ENCODE peak calls at places on chromosomes 7 and 10, in seven cellular contexts. B is A549, F is AG04450, Y is cardiac muscle cell, R is HFF-Myc, E is brain microvascular endothelial cell, C is fibroblast of the aortic adventitia. J is an unnamed sample.

GRCh38 chr10:51832652-51833383 is 133.4 kb upstream of the CSTF2T start:
- DNase-seq in Y (no peak), B (peak), R (peak), F (peak), C (peak), E (peak), J (peak)

GRCh38 chr10:6208781-6209235 is 6.1 kb downstream of the PFKFB3 start:
- DNase-seq in C (no peak), Y (no peak), B (peak), F (no peak), R (no peak), E (no peak), J (no peak)

GRCh38 chr10:76080406-76080805 is 649.0 kb downstream of the LRMDA start:
- DNase-seq in F (peak), B (no peak), Y (no peak), E (peak), C (peak), R (peak), J (peak)

GRCh38 chr7:15280078-15280734 is 281.6 kb downstream of the AGMO start:
- DNase-seq in Y (no peak), C (peak), F (no peak), R (no peak), B (no peak), E (no peak), J (no peak)

GRCh38 chr7:21941570-21942224 is 4.0 kb downstream of the CDCA7L start:
- DNase-seq in F (no peak), E (no peak), C (peak), R (no peak), Y (no peak), B (no peak), J (no peak)

GRCh38 chr7:158751743-158752142 is 47.1 kb upstream of the NCAPG2 start:
- DNase-seq in E (no peak), R (no peak), Y (no peak), F (no peak), B (no peak), C (no peak), J (no peak)

GRCh38 chr10:97779975-97780374 is 8.2 kb upstream of the SFRP5 start:
- DNase-seq in E (no peak), C (no peak), F (no peak), Y (no peak), R (no peak), B (no peak), J (no peak)

GRCh38 chr7:18530224-18531179 is 35.0 kb downstream of the HDAC9 start:
- DNase-seq in R (no peak), C (no peak), B (no peak), Y (no peak), F (no peak), E (no peak), J (no peak)

GRCh38 chr10:63711866-63712716 is 190.9 kb downstream of the REEP3 start:
- DNase-seq in C (peak), B (peak), F (peak), Y (no peak), R (peak), E (peak), J (peak)

GRCh38 chr10:12419279-12419847 is 70.0 kb downstream of the CAMK1D start:
- DNase-seq in R (peak), E (peak), Y (no peak), F (peak), B (peak), C (peak), J (peak)

GRCh38 chr7:79096361-79096805 is 357.1 kb downstream of the MAGI2 start:
- DNase-seq in R (no peak), C (peak), B (no peak), E (peak), Y (no peak), F (no peak), J (no peak)

GRCh38 chr10:85598646-85599045 is 767.9 kb downstream of the GRID1 start:
- DNase-seq in R (no peak), F (no peak), C (no peak), B (no peak), E (no peak), Y (no peak), J (no peak)

GRCh38 chr10:26869528-26869927 is 8.8 kb upstream of the ABI1 start:
- DNase-seq in E (no peak), Y (no peak), R (no peak), C (peak), B (no peak), F (no peak), J (no peak)

GRCh38 chr7:25028370-25028971 is 48.5 kb upstream of the OSBPL3 start:
- DNase-seq in Y (no peak), F (peak), E (peak), C (peak), B (peak), R (peak), J (peak)

GRCh38 chr10:79446451-79447020 is 1.1 kb upstream of the ZCCHC24 start:
- DNase-seq in R (no peak), C (no peak), F (no peak), Y (peak), E (no peak), B (no peak), J (no peak)

GRCh38 chr7:131533566-131534561 is 22.6 kb downstream of the PODXL start:
- DNase-seq in F (no peak), B (no peak), Y (no peak), R (no peak), C (no peak), E (no peak), J (no peak)

GRCh38 chr7:111593343-111593742 is 31.1 kb upstream of the IMMP2L start:
- DNase-seq in Y (no peak), R (no peak), C (no peak), F (no peak), E (no peak), B (no peak), J (no peak)

GRCh38 chr10:22900841-22901601 is 26.8 kb upstream of the ARMC3 start:
- DNase-seq in Y (no peak), B (no peak), F (no peak), E (no peak), C (no peak), R (no peak), J (no peak)

GRCh38 chr7:103889451-103889850 is 100.0 kb downstream of the RELN start:
- DNase-seq in Y (no peak), F (no peak), C (no peak), R (no peak), B (no peak), E (no peak), J (no peak)

GRCh38 chr7:33761440-33762080 is 143.8 kb upstream of the BMPER start:
- DNase-seq in R (no peak), F (no peak), Y (no peak), C (no peak), E (no peak), B (no peak), J (no peak)

GRCh38 chr10:132078746-132079345 is 13.1 kb downstream of the JAKMIP3 start:
- DNase-seq in R (no peak), F (no peak), C (no peak), B (no peak), Y (no peak), E (no peak), J (no peak)

GRCh38 chr10:119116326-119116951 is 12.5 kb downstream of the DENND10 start:
- DNase-seq in F (no peak), Y (no peak), E (no peak), R (no peak), C (no peak), B (no peak), J (no peak)

GRCh38 chr7:99409192-99409572 is 413 bp downstream of the BUD31 start:
- DNase-seq in R (no peak), C (no peak), Y (peak), B (no peak), F (no peak), E (no peak), J (no peak)

GRCh38 chr7:87156709-87157108 is 4.5 kb downstream of the DMTF1 start:
- DNase-seq in E (no peak), F (no peak), C (peak), Y (no peak), R (no peak), B (no peak), J (no peak)

DNA sequence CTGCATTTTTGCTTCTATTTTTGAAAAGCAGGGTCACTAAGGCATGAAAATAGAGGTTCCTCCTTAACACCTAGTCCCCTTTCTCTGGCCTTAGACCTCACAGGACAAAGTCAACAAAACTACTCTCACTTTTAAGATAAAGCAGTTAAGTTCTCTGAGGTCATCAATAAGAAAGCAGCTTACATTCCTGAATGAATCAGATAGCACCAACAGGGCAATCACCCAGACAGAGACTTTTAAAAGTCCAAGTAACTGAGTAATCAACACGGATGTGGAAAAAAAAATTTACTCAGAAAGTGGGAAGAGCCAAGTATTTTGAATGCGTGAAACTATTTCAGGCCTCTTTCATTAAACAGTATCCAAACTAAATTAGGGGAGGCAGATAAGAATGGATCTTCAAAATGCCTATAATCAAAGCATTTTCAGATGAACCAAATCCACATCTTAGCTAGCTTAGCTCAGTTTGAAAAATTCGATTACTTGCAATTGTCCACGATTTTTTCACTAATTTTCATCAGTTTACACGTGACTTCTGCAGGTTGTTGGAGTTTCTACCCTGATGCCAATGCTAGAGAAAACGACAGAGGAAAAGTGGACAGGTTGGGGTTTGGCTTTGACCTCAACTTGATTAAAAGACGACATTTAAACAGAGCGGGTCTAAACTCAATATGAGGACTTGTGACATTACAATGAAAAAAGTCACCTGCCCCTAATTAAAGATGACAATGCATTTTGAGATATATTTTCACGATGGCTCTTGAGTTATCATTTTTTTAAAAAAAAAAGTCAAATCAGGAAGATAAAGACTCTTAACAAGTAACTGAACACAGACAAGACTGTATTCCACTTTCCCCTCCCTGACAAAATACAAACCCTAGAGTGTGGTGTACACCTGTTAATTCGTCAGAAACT is 1.6 kb downstream of the BEND7 start:
- DNase-seq in Y (no peak), R (no peak), F (no peak), B (peak), C (peak), E (peak), J (peak)
- TF ChIP-seq CTCF in Y (no peak), R (no peak), F (no peak), B (no peak), C (no peak), E (no peak), J (no peak)

GRCh38 chr10:43355749-43356371 is 15.6 kb upstream of the FXYD4 start:
- DNase-seq in F (no peak), C (peak), B (peak), E (peak), R (no peak), Y (no peak), J (no peak)

GRCh38 chr10:43354879-43355380 is 16.5 kb upstream of the FXYD4 start:
- DNase-seq in R (no peak), C (no peak), B (no peak), F (no peak), E (no peak), Y (no peak), J (no peak)

GRCh38 chr10:43362191-43362839 is 9.1 kb upstream of the FXYD4 start:
- DNase-seq in Y (peak), E (peak), R (peak), C (peak), F (peak), B (peak), J (peak)

GRCh38 chr10:43361532-43362190 is 9.8 kb upstream of the FXYD4 start:
- DNase-seq in Y (no peak), F (no peak), C (no peak), B (no peak), E (no peak), R (no peak), J (no peak)

DNA sequence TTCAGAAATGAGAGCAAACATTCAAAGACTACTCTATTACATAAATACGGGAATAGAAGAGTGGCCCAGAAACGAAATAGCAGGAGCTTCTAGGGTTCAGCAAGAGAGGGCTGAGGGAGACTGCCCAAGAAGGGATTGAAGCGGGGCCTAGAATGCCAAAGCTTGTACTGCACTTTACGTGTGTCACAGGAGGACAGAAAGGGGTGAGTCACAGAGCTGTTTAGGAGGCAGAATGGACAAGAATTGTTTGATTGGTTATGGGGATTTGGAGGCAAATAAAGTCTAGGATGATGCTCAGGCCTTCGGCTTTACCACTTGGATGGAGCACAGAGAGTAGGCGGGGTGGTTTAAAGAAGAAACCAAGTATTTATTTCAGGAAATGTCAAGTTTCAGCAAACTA is 11.3 kb upstream of the FXYD4 start:
- DNase-seq in E (no peak), R (no peak), F (no peak), B (no peak), C (no peak), Y (no peak), J (no peak)
- H3K4me3 ChIP-seq in E (no peak), R (no peak), F (no peak), B (no peak), C (no peak), Y (no peak), J (no peak)

GRCh38 chr7:47572939-47573757 is 8.8 kb downstream of the TNS3 start:
- DNase-seq in F (no peak), R (no peak), Y (no peak), B (peak), C (no peak), E (no peak), J (no peak)

GRCh38 chr7:47570649-47571050 is 11.3 kb downstream of the TNS3 start:
- DNase-seq in C (peak), E (no peak), Y (no peak), R (no peak), F (no peak), B (no peak), J (no peak)

GRCh38 chr7:47573758-47574472 is 8.0 kb downstream of the TNS3 start:
- DNase-seq in Y (no peak), B (peak), R (peak), F (no peak), E (no peak), C (peak), J (peak)

GRCh38 chr7:47571355-47572100 is 10.4 kb downstream of the TNS3 start:
- DNase-seq in C (peak), B (peak), E (peak), R (no peak), F (peak), Y (peak), J (peak)

DNA sequence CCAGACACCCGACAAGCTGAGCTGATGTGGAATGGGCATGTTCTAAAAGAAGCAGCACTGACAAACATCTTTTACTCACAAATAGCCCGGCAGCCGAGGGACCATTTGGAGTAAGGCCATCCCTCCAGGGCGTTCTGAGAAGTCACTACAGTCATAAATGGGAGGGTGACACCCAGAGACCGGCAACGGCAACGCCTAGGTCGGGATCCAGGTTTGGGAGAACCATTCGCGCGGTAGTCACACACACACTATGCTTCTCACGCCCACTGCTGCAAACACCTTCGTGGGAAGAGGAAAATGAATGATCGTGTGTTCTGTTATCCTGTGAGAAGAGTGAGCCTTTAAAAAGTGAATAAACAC is 9.8 kb downstream of the TNS3 start:
- DNase-seq in R (no peak), B (no peak), E (no peak), Y (no peak), C (no peak), F (no peak), J (no peak)
- TF ChIP-seq CTCF in R (no peak), B (no peak), E (no peak), Y (no peak), C (no peak), F (no peak), J (no peak)

GRCh38 chr7:149688836-149689590 is 84.4 kb downstream of the ZNF467 start:
- DNase-seq in R (no peak), E (no peak), Y (no peak), C (peak), F (no peak), B (no peak), J (no peak)

GRCh38 chr7:149692557-149692982 is 80.8 kb downstream of the ZNF467 start:
- DNase-seq in C (no peak), R (no peak), B (no peak), F (no peak), E (no peak), Y (peak), J (no peak)

GRCh38 chr7:149690688-149691446 is 82.5 kb downstream of the ZNF467 start:
- DNase-seq in E (peak), B (peak), Y (peak), F (no peak), C (peak), R (peak), J (no peak)

GRCh38 chr7:149689591-149689845 is 83.9 kb downstream of the ZNF467 start:
- DNase-seq in C (peak), E (no peak), Y (no peak), B (no peak), R (no peak), F (no peak), J (no peak)

DNA sequence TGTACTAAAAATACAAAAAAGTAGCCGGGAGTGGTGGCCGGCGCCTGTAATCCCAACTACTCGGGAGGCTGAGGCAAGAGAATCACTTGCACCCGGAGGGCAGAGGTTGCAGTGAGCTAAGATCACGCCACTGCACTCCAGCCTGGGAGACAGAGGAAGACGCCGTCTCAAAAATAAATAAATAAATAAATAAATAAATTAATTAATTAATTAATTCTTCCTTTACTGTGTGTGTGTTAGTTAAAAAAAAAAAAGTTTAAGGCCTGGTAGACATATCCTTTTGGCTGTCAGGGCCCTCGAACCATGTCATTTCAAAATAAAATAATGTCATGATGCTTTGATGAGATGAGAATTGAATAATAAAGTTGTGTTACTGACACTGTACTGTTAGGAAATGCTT is 81.3 kb downstream of the ZNF467 start:
- DNase-seq in Y (no peak), R (no peak), F (no peak), C (no peak), E (no peak), B (no peak), J (no peak)
- H3K4me3 ChIP-seq in Y (peak), R (no peak), F (no peak), C (no peak), E (no peak), B (no peak), J (no peak)

GRCh38 chr7:2921748-2922147 is 77.6 kb upstream of the GNA12 start:
- DNase-seq in R (no peak), E (no peak), F (no peak), B (no peak), C (no peak), Y (peak), J (no peak)
- TF ChIP-seq CTCF in R (peak), E (peak), F (peak), B (peak), C (peak), Y (peak), J (peak)

GRCh38 chr7:127347567-127348246 is 44.8 kb downstream of the ZNF800 start:
- DNase-seq in C (peak), B (peak), F (peak), R (no peak), E (peak), Y (peak), J (peak)

GRCh38 chr7:127349881-127350280 is 42.6 kb downstream of the ZNF800 start:
- DNase-seq in C (no peak), R (no peak), B (no peak), F (no peak), E (no peak), Y (no peak), J (no peak)

GRCh38 chr7:127346575-127347256 is 45.8 kb downstream of the ZNF800 start:
- DNase-seq in C (no peak), F (no peak), E (no peak), B (no peak), R (no peak), Y (no peak), J (no peak)

GRCh38 chr7:127350586-127350985 is 41.9 kb downstream of the ZNF800 start:
- DNase-seq in B (no peak), E (no peak), R (no peak), F (no peak), Y (no peak), C (no peak), J (no peak)

GRCh38 chr7:127348247-127348631 is 44.3 kb downstream of the ZNF800 start:
- DNase-seq in F (no peak), R (no peak), E (no peak), C (peak), Y (no peak), B (no peak), J (no peak)
- H3K4me3 ChIP-seq in F (peak), R (peak), E (peak), C (peak), Y (peak), B (peak), J (peak)

J was measured in astrocyte of the cerebellum.